ENCODE peak calls at places on chromosome 19, in five cellular contexts. M, Z, Q, C and N are unnamed samples.

GRCh38 chr19:46373573-46374359 is 26.9 kb downstream of the PPP5C start:
- DNase-seq in Q (no peak), C (no peak), Z (peak; percentile 80), M (no peak), N (no peak)

GRCh38 chr19:46115396-46116109 is 8.9 kb downstream of the IGFL3 start:
- DNase-seq in Q (no peak), M (no peak), Z (peak; percentile 4), C (peak; percentile 33), N (no peak)

GRCh38 chr19:6713773-6714692 is 6.4 kb downstream of the C3 start:
- DNase-seq in C (no peak), Z (no peak), Q (no peak), M (no peak), N (peak; percentile 29)

GRCh38 chr19:6232567-6232966 is 47.2 kb downstream of the MLLT1 start:
- DNase-seq in Z (no peak), M (no peak), Q (no peak), C (no peak), N (no peak)

GRCh38 chr19:32289566-32290210 is 55.7 kb upstream of the ZNF507 start:
- DNase-seq in M (no peak), C (no peak), Z (no peak), Q (no peak), N (no peak)

GRCh38 chr19:2045501-2046045 is 5.5 kb downstream of the MKNK2 start:
- DNase-seq in Z (no peak), C (no peak), M (no peak), Q (no peak), N (peak; percentile 78)

GRCh38 chr19:49488046-49488862 is 846 bp downstream of the RPL13A start:
- DNase-seq in C (no peak), Q (no peak), M (no peak), Z (no peak), N (no peak)

GRCh38 chr19:46014534-46014933 is 8.3 kb downstream of the PGLYRP1 start:
- DNase-seq in C (no peak), M (no peak), Q (no peak), Z (no peak), N (no peak)

GRCh38 chr19:19321143-19321577 is 531 bp downstream of the MAU2 start:
- DNase-seq in M (peak; percentile 55), C (no peak), Q (no peak), Z (peak; percentile 68), N (no peak)

GRCh38 chr19:23403581-23404324 is 8.5 kb upstream of the ZNF91 start:
- DNase-seq in M (peak; percentile 87), C (no peak), Q (no peak), Z (no peak), N (no peak)

GRCh38 chr19:50628146-50628545 is 11.5 kb downstream of the SYT3 start:
- DNase-seq in Z (no peak), Q (no peak), C (no peak), M (no peak), N (peak; percentile 24)

GRCh38 chr19:15294591-15294990 is 37.7 kb downstream of the BRD4 start:
- DNase-seq in M (no peak), Z (peak; percentile 74), C (no peak), Q (no peak), N (peak; percentile 32)

GRCh38 chr19:38252935-38253691 is 3.1 kb downstream of the PPP1R14A start:
- DNase-seq in Q (no peak), M (no peak), Z (peak; percentile 62), C (no peak), N (peak; percentile 82)

GRCh38 chr19:56111601-56112312 is 9.3 kb downstream of the ZNF787 start:
- DNase-seq in Z (peak; percentile 33), C (no peak), M (peak; percentile 45), Q (no peak), N (peak; percentile 94)

GRCh38 chr19:39327990-39328705 is 7.5 kb upstream of the LRFN1 start:
- DNase-seq in Q (no peak), C (no peak), Z (peak; percentile 84), M (peak; percentile 22), N (peak; percentile 95)

GRCh38 chr19:54947381-54947780 is at the start of gene NLRP7:
- DNase-seq in Q (no peak), Z (no peak), M (no peak), C (no peak), N (no peak)

GRCh38 chr19:6509118-6509971 is 7.2 kb upstream of the TUBB4A start:
- DNase-seq in M (peak; percentile 81), Q (no peak), Z (no peak), C (no peak), N (peak; percentile 87)

GRCh38 chr19:45919678-45920077 is 5.1 kb upstream of the NANOS2 start:
- DNase-seq in M (no peak), Q (no peak), C (no peak), Z (no peak), N (no peak)

GRCh38 chr19:58577581-58578429 is 4.7 kb upstream of the MZF1 start:
- DNase-seq in M (no peak), Z (no peak), C (no peak), Q (no peak), N (peak; percentile 64)

GRCh38 chr19:47497073-47497766 is 13.2 kb upstream of the KPTN start:
- DNase-seq in C (no peak), Q (no peak), M (no peak), Z (no peak), N (no peak)

GRCh38 chr19:56927791-56928207 is 87.3 kb upstream of the PEG3 start:
- DNase-seq in C (no peak), Z (no peak), M (peak; percentile 80), Q (no peak), N (no peak)

GRCh38 chr19:11041966-11042627 is 47.2 kb upstream of the LDLR start:
- DNase-seq in M (no peak), C (no peak), Q (no peak), Z (no peak), N (no peak)
- H3K27ac ChIP-seq in M (no peak overlapping the region), C (no peak overlapping the region), Q (no peak overlapping the region), Z (no peak overlapping the region), N (no peak overlapping the region)

GRCh38 chr19:11355160-11356073 is at the start of gene PLPPR2:
- DNase-seq in Z (peak; percentile 98), Q (no peak), M (peak; percentile 68), C (peak; percentile 82), N (peak; percentile 95)
- TF ChIP-seq POLR2AphosphoS5 in Z (peak; percentile 53), Q (peak; percentile 72), M (peak; percentile 21), C (peak; percentile 87), N (peak; percentile 87)

GRCh38 chr19:13557756-13558398 is 51.6 kb upstream of the CACNA1A start:
- DNase-seq in M (no peak), Z (no peak), C (peak; percentile 48), Q (no peak), N (no peak)
- H3K27ac ChIP-seq in M (no peak overlapping the region), Z (no peak overlapping the region), C (no peak overlapping the region), Q (no peak overlapping the region), N (no peak overlapping the region)

DNA sequence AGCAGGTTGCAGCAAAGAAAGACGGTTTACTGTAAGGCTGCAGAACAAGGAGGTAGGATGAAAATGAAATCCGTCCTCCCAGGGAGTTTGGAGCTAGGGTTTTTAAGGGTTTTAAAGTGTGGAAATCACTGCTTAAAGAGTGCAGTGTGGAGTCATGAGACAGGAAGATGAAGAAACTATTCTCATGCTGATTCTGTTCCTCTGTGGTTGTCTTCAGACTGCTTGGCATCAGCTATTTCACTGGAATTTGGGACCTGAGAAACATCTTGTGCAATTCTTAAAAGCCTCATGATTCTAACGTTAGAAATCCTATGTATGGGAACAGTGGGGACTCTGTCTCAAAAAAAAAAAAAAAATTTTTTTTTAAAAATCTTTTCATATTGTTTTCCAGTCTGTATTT is 11.4 kb downstream of the ZNF331 start:
- DNase-seq in Z (no peak), M (no peak), Q (peak; percentile 79), C (no peak), N (no peak)
- TF ChIP-seq POLR2AphosphoS5 in Z (no peak), M (no peak), Q (no peak), C (no peak), N (no peak)

GRCh38 chr19:3098515-3099346 is 4.6 kb downstream of the GNA11 start:
- DNase-seq in Z (no peak), Q (no peak), M (no peak), C (no peak), N (peak; percentile 86)
- H3K27ac ChIP-seq in Z (no peak overlapping the region), Q (peak overlapping the region; percentile 31), M (peak overlapping the region; percentile 21), C (no peak overlapping the region), N (peak overlapping the region; percentile 76)

GRCh38 chr19:41958367-41959055 is 610 bp downstream of the RABAC1 start:
- DNase-seq in Z (peak; percentile 91), M (peak; percentile 64), Q (no peak), C (peak; percentile 40), N (peak; percentile 97)
- TF ChIP-seq POLR2AphosphoS5 in Z (peak; percentile 29), M (peak; percentile 53), Q (peak; percentile 64), C (peak; percentile 44), N (peak; percentile 78)

GRCh38 chr19:4559569-4559968 is at the start of gene SEMA6B:
- DNase-seq in M (no peak), Z (no peak), Q (no peak), C (no peak), N (peak; percentile 90)
- H3K27ac ChIP-seq in M (no peak within 1 kb of the TSS), Z (no peak within 1 kb of the TSS), Q (no peak within 1 kb of the TSS), C (no peak within 1 kb of the TSS), N (no peak within 1 kb of the TSS)